ENCODE peak calls at places on chromosomes 12 and 14, in four cellular contexts. E is RWPE1, W is coronary artery, H is AG10803. R is an unnamed sample.
A peak's percentile ranks its signal among the peaks of the same experiment; 100 is the strongest.

GRCh38 chr12:100199347-100200136 is 1.1 kb upstream of the ACTR6 start:
- DNase-seq in E (peak; percentile 44), W (peak; percentile 85), H (peak; percentile 8), R (no peak)

GRCh38 chr14:45491914-45492313 is 238.9 kb upstream of the MIS18BP1 start:
- DNase-seq in E (no peak), W (no peak), H (no peak), R (no peak)

GRCh38 chr12:65163755-65164154 is 5.6 kb upstream of the LEMD3 start:
- DNase-seq in E (no peak), W (no peak), H (no peak), R (no peak)

GRCh38 chr14:104749958-104750529 is 2.9 kb upstream of the SIVA1 start:
- DNase-seq in E (no peak), W (no peak), H (peak; percentile 61), R (no peak)

GRCh38 chr14:104970231-104971068 is 7.7 kb downstream of the AHNAK2 start:
- DNase-seq in E (peak; percentile 79), W (no peak), H (peak; percentile 92), R (peak; percentile 92)

GRCh38 chr12:50913224-50913623 is 39.1 kb upstream of the HIGD1C start:
- DNase-seq in E (no peak), W (no peak), H (no peak), R (no peak)

GRCh38 chr12:49811961-49812401 is 16.2 kb downstream of the NCKAP5L start:
- DNase-seq in E (no peak), W (no peak), H (no peak), R (no peak)

GRCh38 chr14:62592877-62593276 is 452.4 kb downstream of the KCNH5 start:
- DNase-seq in E (peak; percentile 6), W (no peak), H (no peak), R (no peak)

GRCh38 chr14:67420102-67420739 is 8.3 kb upstream of the PLEK2 start:
- DNase-seq in E (no peak), W (no peak), H (no peak), R (no peak)

GRCh38 chr12:72271401-72271740 is 799 bp upstream of the TRHDE start:
- DNase-seq in E (no peak), W (no peak), H (no peak), R (peak; percentile 83)

GRCh38 chr14:51205486-51205885 is 34.6 kb upstream of the TMX1 start:
- DNase-seq in E (no peak), W (no peak), H (no peak), R (no peak)

GRCh38 chr12:26205298-26205697 is 9.9 kb downstream of the SSPN start:
- DNase-seq in E (no peak), W (no peak), H (no peak), R (no peak)

GRCh38 chr12:124593176-124593575 is 25.8 kb upstream of the NCOR2 start:
- DNase-seq in E (no peak), W (no peak), H (no peak), R (no peak)

DNA sequence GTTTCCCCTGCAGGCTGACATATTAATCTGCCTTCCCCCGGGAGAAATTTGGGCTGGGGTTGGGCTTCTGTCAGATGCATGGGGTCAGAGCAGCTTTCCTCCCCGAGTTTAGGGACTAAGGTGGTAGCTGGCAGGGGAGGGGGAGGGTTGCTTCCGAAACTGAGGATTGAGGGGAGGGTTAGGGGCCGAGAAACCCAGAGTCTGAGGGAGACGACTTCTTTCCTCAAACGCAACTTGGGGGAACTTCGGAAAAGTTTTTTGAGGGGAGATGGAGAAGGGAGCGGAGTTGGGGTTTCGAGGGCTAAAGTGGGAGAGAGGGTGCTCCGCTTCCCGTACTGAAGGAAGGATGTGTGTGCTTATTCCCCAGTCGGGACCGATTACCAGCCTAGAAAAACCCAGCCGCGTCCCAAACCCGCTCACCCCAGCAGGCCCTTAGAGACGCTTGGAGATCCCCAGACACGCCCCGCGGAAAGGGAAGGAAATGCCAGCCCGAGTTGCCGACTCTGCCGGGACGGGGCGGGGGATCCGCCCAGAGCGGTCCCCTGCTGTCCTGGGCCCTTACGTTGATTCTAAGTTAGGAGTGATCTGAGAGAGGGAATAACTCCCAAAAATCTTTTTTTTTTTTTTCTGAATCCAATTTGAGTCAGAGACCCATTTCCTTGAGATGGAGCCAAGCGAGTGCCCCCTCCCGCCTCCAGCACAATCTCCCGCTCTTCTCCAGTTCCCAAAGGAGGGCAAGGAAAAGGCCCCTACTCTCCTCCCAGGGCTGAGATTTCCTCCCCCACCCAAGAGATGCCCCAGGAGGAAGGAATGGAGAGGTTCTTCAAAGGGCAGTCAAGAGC is 61.9 kb downstream of the SMUG1 start:
- DNase-seq in E (no peak), W (peak; percentile 86), H (peak; percentile 53), R (no peak)
- TF ChIP-seq CTCF in E (no peak), W (no peak), H (no peak), R (no peak)

GRCh38 chr14:86790408-86791364 is 1202.3 kb downstream of the GALC start:
- DNase-seq in E (no peak), W (no peak), H (no peak), R (no peak)
- TF ChIP-seq CTCF in E (peak; percentile 8), W (no peak), H (peak; percentile 15), R (peak; percentile 43)

DNA sequence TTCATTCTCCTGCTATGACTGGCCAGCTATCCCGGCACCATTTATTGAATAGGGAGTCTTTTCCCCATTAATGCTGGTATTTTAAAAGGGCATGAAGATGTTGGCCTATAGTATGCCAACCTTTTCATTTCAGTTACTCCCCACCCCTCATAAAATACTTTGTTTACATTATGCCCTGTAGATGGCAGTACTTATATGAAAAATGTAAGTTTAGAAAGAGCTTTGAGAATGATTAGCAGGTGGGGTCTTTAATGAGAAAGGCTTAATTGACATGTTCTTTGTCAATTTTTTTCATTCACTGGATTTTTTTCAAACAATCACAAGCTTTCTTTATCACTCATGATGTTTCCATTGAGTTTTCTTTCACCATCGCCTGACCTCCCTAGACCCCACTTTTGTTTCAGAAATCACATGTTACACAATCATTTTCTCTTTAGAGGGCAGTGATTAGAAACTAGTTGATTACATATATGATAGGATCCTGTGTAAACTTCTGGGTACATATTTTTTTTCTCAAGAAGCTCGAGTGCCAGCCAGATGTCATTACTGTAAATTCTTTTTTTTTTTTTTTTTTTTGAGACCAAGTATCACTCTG is 62.6 kb upstream of the PSMA6 start:
- DNase-seq in E (peak; percentile 49), W (no peak), H (no peak), R (no peak)
- TF ChIP-seq CTCF in E (peak; percentile 44), W (no peak), H (peak; percentile 30), R (peak; percentile 60)

GRCh38 chr14:21068521-21069387 is 1.4 kb upstream of the ARHGEF40 start:
- DNase-seq in E (peak; percentile 78), W (no peak), H (peak; percentile 48), R (no peak)
- TF ChIP-seq CTCF in E (peak; percentile 71), W (peak; percentile 78), H (peak; percentile 74), R (peak; percentile 69)

GRCh38 chr14:36241183-36241582 is 64.7 kb upstream of the PTCSC3 start:
- DNase-seq in E (no peak), W (no peak), H (no peak), R (no peak)
- TF ChIP-seq CTCF in E (no peak), W (no peak), H (no peak), R (no peak)

DNA sequence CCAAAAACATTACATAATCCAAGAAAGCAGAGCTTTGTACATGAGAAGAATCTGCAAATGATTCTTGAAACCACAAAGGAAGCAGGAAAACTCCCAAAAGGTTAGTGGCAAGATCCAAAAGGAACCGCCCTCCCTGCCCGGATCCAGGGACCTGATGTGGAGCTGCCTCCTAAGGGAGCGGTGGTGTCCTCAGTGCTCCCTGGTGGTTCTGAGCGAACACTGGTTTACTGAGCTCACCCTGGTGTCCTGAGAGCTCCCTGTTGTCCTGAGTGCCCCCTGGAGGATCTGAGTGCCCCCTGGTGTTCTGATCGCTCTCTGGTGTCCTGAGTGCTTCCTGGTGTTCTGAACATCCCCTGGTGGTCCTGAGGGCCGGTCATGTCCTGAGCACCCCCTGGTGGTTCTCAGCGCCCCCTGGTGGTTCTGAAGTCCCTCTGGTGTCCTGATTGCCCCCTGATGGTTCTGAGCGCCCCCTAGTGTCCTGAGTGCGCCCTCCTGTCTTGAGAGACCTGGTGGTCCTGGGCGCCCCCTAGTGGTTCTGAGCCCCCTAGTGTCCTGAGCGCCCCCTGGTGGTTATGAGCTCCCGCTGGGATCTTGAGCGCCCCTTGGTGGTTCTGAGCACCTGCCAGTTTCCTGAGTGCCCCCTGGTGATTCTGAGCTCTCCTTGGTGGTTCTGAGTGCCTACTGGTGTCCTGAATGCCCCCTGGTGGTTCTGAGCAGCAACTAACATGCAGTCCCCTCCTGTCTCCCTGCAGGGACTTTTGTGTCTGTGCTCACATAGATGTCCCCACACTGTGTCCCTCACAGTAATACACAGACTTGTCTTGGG is 891.1 kb downstream of the TMEM121 start:
- DNase-seq in E (no peak), W (no peak), H (no peak), R (no peak)
- TF ChIP-seq CTCF in E (peak; percentile 65), W (peak; percentile 24), H (peak; percentile 24), R (peak; percentile 5)

GRCh38 chr14:101183376-101184103 is 280.0 kb upstream of the RTL1 start:
- DNase-seq in E (no peak), W (peak; percentile 69), H (no peak), R (peak; percentile 80)
- TF ChIP-seq CTCF in E (no peak), W (no peak), H (no peak), R (peak; percentile 42)

DNA sequence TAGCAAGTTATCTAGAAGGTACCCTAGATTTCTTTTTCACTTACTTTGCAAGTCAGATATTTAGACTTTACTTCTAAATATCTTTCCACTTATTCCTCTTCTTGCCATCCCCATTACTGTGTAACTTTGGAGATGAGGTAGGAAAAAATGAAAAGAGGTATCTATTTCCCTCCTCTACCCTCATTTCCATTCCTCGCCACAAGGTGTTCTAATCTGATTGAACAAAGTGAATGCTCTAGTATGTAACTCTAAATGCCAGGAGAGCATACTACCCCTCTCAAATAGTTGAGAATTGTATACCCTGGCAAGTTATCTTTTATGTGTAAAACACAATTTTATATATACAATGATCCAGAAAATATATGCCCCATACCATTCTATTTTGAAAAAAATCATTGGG is 1.7 kb upstream of the LDHB start:
- DNase-seq in E (no peak), W (no peak), H (no peak), R (no peak)
- TF ChIP-seq CTCF in E (no peak), W (no peak), H (no peak), R (no peak)

DNA sequence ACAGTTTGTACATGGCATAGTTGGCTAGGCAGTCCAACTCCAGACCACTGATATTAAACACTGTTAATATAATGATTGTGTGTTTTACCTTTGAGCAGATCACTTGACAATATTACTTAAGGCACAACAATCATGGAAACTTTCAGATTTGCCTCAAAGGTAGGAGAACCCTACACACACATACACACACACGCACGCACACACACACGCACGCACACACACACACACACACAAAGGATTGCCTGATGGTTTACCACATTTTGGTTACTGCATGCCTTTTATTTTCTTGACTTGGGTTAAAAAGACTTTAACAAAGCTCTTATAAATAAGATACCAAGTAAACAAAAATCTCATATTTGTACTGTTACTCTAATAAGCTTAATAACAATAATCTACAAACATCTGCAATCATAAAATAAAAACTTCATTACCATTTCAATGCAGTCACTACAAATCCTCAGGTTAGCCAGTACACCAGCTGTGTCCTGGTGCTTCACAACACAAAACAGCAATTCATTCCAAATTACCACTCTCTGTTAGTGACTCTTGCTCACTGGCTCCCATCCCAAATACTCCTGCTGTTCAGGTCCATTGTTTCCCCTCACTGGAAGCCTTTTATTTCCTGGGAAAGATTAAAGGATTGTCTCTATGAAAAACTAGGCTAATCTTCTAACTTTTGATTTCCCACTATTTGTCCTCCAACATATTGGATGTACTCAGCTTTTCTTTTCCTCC is 175.2 kb upstream of the ATP2B1 start:
- DNase-seq in E (no peak), W (no peak), H (peak; percentile 41), R (no peak)
- TF ChIP-seq CTCF in E (no peak), W (no peak), H (no peak), R (no peak)

DNA sequence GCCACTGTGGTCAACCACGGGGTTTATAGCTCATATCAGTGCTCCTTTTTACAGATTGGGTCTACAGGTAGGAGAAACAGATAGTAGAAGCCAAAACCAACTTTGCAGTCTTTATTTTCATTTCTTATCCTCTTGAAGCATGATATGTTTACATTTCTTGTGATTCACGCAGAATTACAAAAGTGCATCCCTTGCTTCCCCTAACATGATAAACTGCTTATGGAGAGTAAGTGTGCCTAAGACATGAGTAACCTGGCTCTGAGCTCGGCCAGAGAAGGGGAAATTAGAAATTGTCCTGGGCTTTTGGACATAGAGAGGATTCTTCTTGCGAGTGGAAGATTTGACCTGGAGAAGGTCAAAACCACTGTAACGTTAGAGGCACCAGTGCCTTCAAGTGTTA is 18.5 kb downstream of the PWP1 start:
- DNase-seq in E (no peak), W (no peak), H (no peak), R (no peak)
- TF ChIP-seq CTCF in E (no peak), W (no peak), H (no peak), R (no peak)

R was measured in osteocyte.